ENCODE peak calls at places on chromosomes 1 and 21, in eight cellular contexts. I, M, G, S, C, T, V and A are unnamed samples.

GRCh38 chr1:224542783-224543440 is 73.2 kb upstream of the CNIH3 start:
- DNase-seq in V (no peak), G (no peak), T (no peak), I (no peak), M (no peak), C (peak), S (no peak), A (no peak)

GRCh38 chr21:44812640-44813039 is 5.2 kb downstream of the SUMO3 start:
- DNase-seq in C (no peak), G (no peak), I (no peak), M (no peak), T (no peak), V (no peak), S (no peak), A (no peak)

GRCh38 chr1:100249155-100249536 is 488 bp downstream of the DBT start:
- DNase-seq in G (no peak), S (no peak), I (peak), V (no peak), M (no peak), C (no peak), T (no peak), A (peak)

GRCh38 chr1:245154429-245155185 is at the start of gene KIF26B:
- DNase-seq in C (peak), G (peak), M (no peak), T (peak), I (no peak), V (no peak), S (no peak), A (peak)

GRCh38 chr1:23062271-23062670 is 43.0 kb downstream of the KDM1A start:
- DNase-seq in M (no peak), I (no peak), S (no peak), V (no peak), G (no peak), C (no peak), T (no peak), A (no peak)

GRCh38 chr1:224592636-224593579 is 23.2 kb upstream of the CNIH3 start:
- DNase-seq in I (peak), C (peak), V (no peak), M (no peak), T (no peak), G (no peak), S (no peak), A (no peak)

GRCh38 chr1:20578062-20578461 is 10.8 kb upstream of the CDA start:
- DNase-seq in T (no peak), C (no peak), I (no peak), M (no peak), G (no peak), S (no peak), V (no peak), A (no peak)

GRCh38 chr1:92191726-92192125 is 26.0 kb upstream of the C1orf146 start:
- DNase-seq in G (no peak), V (no peak), M (no peak), I (no peak), T (no peak), C (no peak), S (no peak), A (no peak)

GRCh38 chr1:41810446-41810845 is 108.3 kb downstream of the HIVEP3 start:
- DNase-seq in C (peak), S (no peak), M (no peak), G (peak), T (no peak), I (no peak), V (no peak), A (no peak)

GRCh38 chr1:152884966-152885624 is 7.0 kb downstream of the SMCP start:
- DNase-seq in G (no peak), V (no peak), T (no peak), I (no peak), S (no peak), M (no peak), C (peak), A (no peak)

GRCh38 chr1:46526013-46526688 is 25.3 kb downstream of the KNCN start:
- DNase-seq in V (no peak), G (no peak), S (no peak), T (no peak), M (no peak), C (no peak), I (no peak), A (no peak)

GRCh38 chr1:63368131-63368530 is 704 bp downstream of the ALG6 start:
- DNase-seq in S (no peak), T (no peak), V (no peak), C (no peak), M (no peak), I (peak), G (no peak), A (no peak)

GRCh38 chr21:46000731-46001641 is 19.4 kb downstream of the COL6A1 start:
- DNase-seq in V (peak), M (peak), C (no peak), S (no peak), G (no peak), I (no peak), T (no peak), A (no peak)